ENCODE peak calls at places on chromosomes 12 and 14, in five cellular contexts. One of them, this sample, is unnamed.

GRCh38 chr12:122795807-122796206 is 21.4 kb downstream of the CCDC62 start:
- DNase-seq in transverse colon: no peak
- DNase-seq in NB4: no peak
- DNase-seq in fibroblast of lung: no peak
- DNase-seq in A549: no peak
- DNase-seq in this sample: no peak

GRCh38 chr12:96034631-96035282 is 630 bp downstream of the LTA4H start:
- DNase-seq in transverse colon: peak
- DNase-seq in NB4: peak
- DNase-seq in fibroblast of lung: peak
- DNase-seq in A549: peak
- DNase-seq in this sample: peak

GRCh38 chr12:24600996-24601395 is 347.9 kb downstream of the BCAT1 start:
- DNase-seq in transverse colon: no peak
- DNase-seq in NB4: no peak
- DNase-seq in fibroblast of lung: peak
- DNase-seq in A549: no peak
- DNase-seq in this sample: peak

GRCh38 chr14:61147898-61148549 is 133.1 kb downstream of the TMEM30B start:
- DNase-seq in transverse colon: no peak
- DNase-seq in NB4: no peak
- DNase-seq in fibroblast of lung: peak
- DNase-seq in A549: no peak
- DNase-seq in this sample: peak

GRCh38 chr14:22547309-22547947 is 41.6 kb downstream of the DAD1 start:
- DNase-seq in transverse colon: no peak
- DNase-seq in NB4: no peak
- DNase-seq in fibroblast of lung: no peak
- DNase-seq in A549: no peak
- DNase-seq in this sample: no peak

GRCh38 chr12:132222096-132222807 is 78.0 kb downstream of the NOC4L start:
- DNase-seq in transverse colon: no peak
- DNase-seq in NB4: peak
- DNase-seq in fibroblast of lung: no peak
- DNase-seq in A549: peak
- DNase-seq in this sample: no peak

GRCh38 chr12:9707864-9708808 is 24.8 kb downstream of the CLECL1 start:
- DNase-seq in transverse colon: peak
- DNase-seq in NB4: peak
- DNase-seq in fibroblast of lung: peak
- DNase-seq in A549: peak
- DNase-seq in this sample: peak

GRCh38 chr12:79174656-79175055 is 310.1 kb downstream of the SYT1 start:
- DNase-seq in transverse colon: no peak
- DNase-seq in NB4: peak
- DNase-seq in fibroblast of lung: peak
- DNase-seq in A549: peak
- DNase-seq in this sample: peak

GRCh38 chr12:1332327-1332726 is 262.1 kb downstream of the FBXL14 start:
- DNase-seq in transverse colon: peak
- DNase-seq in NB4: no peak
- DNase-seq in fibroblast of lung: no peak
- DNase-seq in A549: no peak
- DNase-seq in this sample: no peak

GRCh38 chr12:130162267-130162666 is at the start of gene FZD10:
- DNase-seq in transverse colon: peak
- DNase-seq in NB4: no peak
- DNase-seq in fibroblast of lung: no peak
- DNase-seq in A549: no peak
- DNase-seq in this sample: no peak

GRCh38 chr14:53619625-53620324 is 336.9 kb downstream of the BMP4 start:
- DNase-seq in transverse colon: no peak
- DNase-seq in NB4: no peak
- DNase-seq in fibroblast of lung: peak
- DNase-seq in A549: no peak
- DNase-seq in this sample: peak

GRCh38 chr12:124713436-124714082 is 146.1 kb upstream of the NCOR2 start:
- DNase-seq in transverse colon: no peak
- DNase-seq in NB4: peak
- DNase-seq in fibroblast of lung: peak
- DNase-seq in A549: no peak
- DNase-seq in this sample: peak

GRCh38 chr12:130300090-130300489 is 37.6 kb upstream of the PIWIL1 start:
- DNase-seq in transverse colon: no peak
- DNase-seq in NB4: no peak
- DNase-seq in fibroblast of lung: no peak
- DNase-seq in A549: no peak
- DNase-seq in this sample: no peak

GRCh38 chr12:5592313-5592712 is 160.4 kb downstream of the NTF3 start:
- DNase-seq in transverse colon: no peak
- DNase-seq in NB4: no peak
- DNase-seq in fibroblast of lung: no peak
- DNase-seq in A549: no peak
- DNase-seq in this sample: no peak

GRCh38 chr12:131084341-131085011 is 130.8 kb downstream of the ADGRD1 start:
- DNase-seq in transverse colon: no peak
- DNase-seq in NB4: no peak
- DNase-seq in fibroblast of lung: no peak
- DNase-seq in A549: no peak
- DNase-seq in this sample: no peak

GRCh38 chr12:40963761-40964160 is 224.4 kb upstream of the PDZRN4 start:
- DNase-seq in transverse colon: no peak
- DNase-seq in NB4: no peak
- DNase-seq in fibroblast of lung: no peak
- DNase-seq in A549: no peak
- DNase-seq in this sample: no peak

GRCh38 chr12:40957417-40957816 is 230.7 kb upstream of the PDZRN4 start:
- DNase-seq in transverse colon: no peak
- DNase-seq in NB4: no peak
- DNase-seq in fibroblast of lung: no peak
- DNase-seq in A549: no peak
- DNase-seq in this sample: no peak

GRCh38 chr12:40953076-40953475 is 235.0 kb upstream of the PDZRN4 start:
- DNase-seq in transverse colon: no peak
- DNase-seq in NB4: no peak
- DNase-seq in fibroblast of lung: no peak
- DNase-seq in A549: no peak
- DNase-seq in this sample: peak

GRCh38 chr12:40959041-40959440 is 229.1 kb upstream of the PDZRN4 start:
- DNase-seq in transverse colon: no peak
- DNase-seq in NB4: no peak
- DNase-seq in fibroblast of lung: peak
- DNase-seq in A549: no peak
- DNase-seq in this sample: peak
- TF ChIP-seq CTCF in transverse colon: no peak
- TF ChIP-seq CTCF in NB4: no peak
- TF ChIP-seq CTCF in fibroblast of lung: no peak
- TF ChIP-seq CTCF in A549: no peak
- TF ChIP-seq CTCF in this sample: no peak

GRCh38 chr14:98959958-98960616 is 311.9 kb downstream of the BCL11B start:
- DNase-seq in transverse colon: no peak
- DNase-seq in NB4: no peak
- DNase-seq in fibroblast of lung: no peak
- DNase-seq in A549: no peak
- DNase-seq in this sample: no peak

GRCh38 chr14:98960617-98961013 is 311.4 kb downstream of the BCL11B start:
- DNase-seq in transverse colon: no peak
- DNase-seq in NB4: no peak
- DNase-seq in fibroblast of lung: no peak
- DNase-seq in A549: no peak
- DNase-seq in this sample: no peak

GRCh38 chr14:98963610-98964009 is 308.4 kb downstream of the BCL11B start:
- DNase-seq in transverse colon: no peak
- DNase-seq in NB4: no peak
- DNase-seq in fibroblast of lung: no peak
- DNase-seq in A549: no peak
- DNase-seq in this sample: no peak

GRCh38 chr14:98961191-98961590 is 310.8 kb downstream of the BCL11B start:
- DNase-seq in transverse colon: no peak
- DNase-seq in NB4: no peak
- DNase-seq in fibroblast of lung: no peak
- DNase-seq in A549: no peak
- DNase-seq in this sample: no peak

DNA sequence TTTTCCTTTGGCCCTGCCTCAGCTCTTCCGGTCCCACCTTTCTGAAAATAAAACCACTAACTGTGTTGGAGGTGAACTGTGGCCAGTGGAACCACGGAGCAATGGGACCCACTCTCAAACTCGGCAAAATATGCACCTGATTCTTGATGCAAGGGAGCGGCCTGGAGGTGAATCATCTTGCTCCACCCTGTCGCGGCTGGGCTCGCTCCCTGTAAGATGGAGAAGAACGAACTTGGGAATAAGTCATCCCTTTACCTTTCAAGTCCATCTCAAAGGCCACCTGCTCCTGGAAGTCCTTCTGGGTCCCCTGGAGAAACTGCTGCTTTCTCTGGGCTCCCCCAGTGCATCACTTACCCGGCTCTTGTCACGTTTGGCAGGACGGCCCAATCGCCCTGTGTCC is 309.9 kb downstream of the BCL11B start:
- DNase-seq in transverse colon: no peak
- DNase-seq in NB4: no peak
- DNase-seq in fibroblast of lung: no peak
- DNase-seq in A549: no peak
- DNase-seq in this sample: no peak
- H3K4me3 ChIP-seq in transverse colon: no peak
- H3K4me3 ChIP-seq in NB4: no peak
- H3K4me3 ChIP-seq in fibroblast of lung: no peak
- H3K4me3 ChIP-seq in A549: no peak
- H3K4me3 ChIP-seq in this sample: no peak

GRCh38 chr12:33514893-33515292 is 75.3 kb upstream of the SYT10 start:
- DNase-seq in transverse colon: no peak
- DNase-seq in NB4: peak
- DNase-seq in fibroblast of lung: no peak
- DNase-seq in A549: no peak
- DNase-seq in this sample: no peak
- TF ChIP-seq CTCF in transverse colon: no peak
- TF ChIP-seq CTCF in NB4: peak
- TF ChIP-seq CTCF in fibroblast of lung: no peak
- TF ChIP-seq CTCF in A549: no peak
- TF ChIP-seq CTCF in this sample: no peak

DNA sequence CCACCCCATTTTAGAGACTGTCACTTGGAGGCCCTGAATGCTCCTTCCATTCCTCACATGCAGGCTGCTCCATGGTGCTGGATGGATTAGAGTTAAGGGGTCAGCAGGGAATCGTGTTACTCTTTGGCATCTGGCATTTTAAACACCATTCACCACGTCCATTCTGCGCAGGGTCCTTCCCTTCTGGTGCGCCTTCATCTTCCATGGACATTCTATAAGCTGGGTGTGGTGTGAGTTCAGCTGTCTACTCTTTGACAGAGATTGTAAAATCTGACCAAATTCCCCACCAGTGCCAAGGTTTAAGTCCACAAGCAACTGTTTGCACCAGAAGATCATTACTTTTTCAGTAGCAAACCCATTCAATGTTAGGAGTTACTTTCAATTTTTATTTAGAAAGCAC is 47.8 kb downstream of the GIT2 start:
- DNase-seq in transverse colon: no peak
- DNase-seq in NB4: no peak
- DNase-seq in fibroblast of lung: no peak
- DNase-seq in A549: no peak
- DNase-seq in this sample: no peak
- H3K4me3 ChIP-seq in transverse colon: no peak
- H3K4me3 ChIP-seq in NB4: no peak
- H3K4me3 ChIP-seq in fibroblast of lung: no peak
- H3K4me3 ChIP-seq in A549: no peak
- H3K4me3 ChIP-seq in this sample: no peak

This sample was measured in astrocyte of the spinal cord.